ENCODE peak calls at places on chromosomes 12 and 14, in four cellular contexts. X is K562, O is ovary, I is upper lobe of left lung. A is an unnamed sample.

GRCh38 chr14:56632192-56632591 is 52.6 kb downstream of the TMEM260 start:
- DNase-seq in O (no peak), I (no peak), X (no peak), A (no peak)

GRCh38 chr14:37673439-37673838 is 78.0 kb downstream of the TTC6 start:
- DNase-seq in X (no peak), O (no peak), I (no peak), A (no peak)

GRCh38 chr12:127272864-127273263 is 994.1 kb upstream of the TMEM132C start:
- DNase-seq in O (no peak), I (no peak), X (no peak), A (no peak)

GRCh38 chr14:105880616-105881015 is 354.2 kb downstream of the TMEM121 start:
- DNase-seq in X (no peak), O (peak), I (peak), A (peak)

GRCh38 chr12:26286186-26286585 is 90.8 kb downstream of the SSPN start:
- DNase-seq in I (peak), X (no peak), O (no peak), A (no peak)

GRCh38 chr12:21183721-21184275 is 52.8 kb downstream of the SLCO1B1 start:
- DNase-seq in O (no peak), I (no peak), X (no peak), A (no peak)

GRCh38 chr12:88579941-88580871 is at the start of gene KITLG:
- DNase-seq in I (peak), O (peak), X (peak), A (peak)

GRCh38 chr12:131980263-131980662 is 30.5 kb downstream of the EP400 start:
- DNase-seq in I (no peak), O (no peak), X (no peak), A (no peak)

GRCh38 chr14:105062048-105062433 is 3.2 kb downstream of the GPR132 start:
- DNase-seq in O (no peak), X (no peak), I (peak), A (no peak)

GRCh38 chr14:28308727-28309126 is 457.9 kb upstream of the FOXG1 start:
- DNase-seq in O (no peak), I (no peak), X (no peak), A (no peak)

GRCh38 chr14:26415618-26416123 is 182.2 kb downstream of the NOVA1 start:
- DNase-seq in X (no peak), I (no peak), O (peak), A (peak)

GRCh38 chr12:129717438-129717837 is 186.4 kb downstream of the TMEM132D start:
- DNase-seq in X (no peak), O (no peak), I (no peak), A (no peak)

GRCh38 chr14:54565236-54566151 is 1.4 kb upstream of the SAMD4A start:
- DNase-seq in X (peak), I (peak), O (peak), A (peak)

GRCh38 chr12:34405286-34406227 is 383.3 kb downstream of the ALG10 start:
- DNase-seq in I (peak), X (peak), O (peak), A (peak)

GRCh38 chr14:52048641-52049204 is 20.1 kb downstream of the NID2 start:
- DNase-seq in I (no peak), O (no peak), X (no peak), A (no peak)

GRCh38 chr14:41476526-41476925 is 130.2 kb upstream of the LRFN5 start:
- DNase-seq in X (no peak), O (no peak), I (no peak), A (no peak)

GRCh38 chr12:130401703-130402102 is 64.0 kb downstream of the PIWIL1 start:
- DNase-seq in I (no peak), X (no peak), O (no peak), A (no peak)

GRCh38 chr14:105505101-105505500 is 14.1 kb downstream of the TEDC1 start:
- DNase-seq in I (peak), O (no peak), X (no peak), A (no peak)

GRCh38 chr14:34501997-34502396 is 37.5 kb downstream of the EAPP start:
- DNase-seq in X (no peak), I (no peak), O (no peak), A (no peak)

GRCh38 chr12:126337556-126337955 is 1272.3 kb downstream of the AACS start:
- DNase-seq in I (no peak), O (no peak), X (no peak), A (no peak)

GRCh38 chr14:99809376-99809775 is 16.2 kb downstream of the EML1 start:
- DNase-seq in O (peak), X (no peak), I (peak), A (peak)

GRCh38 chr12:132075714-132076553 is 68.2 kb downstream of the DDX51 start:
- DNase-seq in O (no peak), I (no peak), X (no peak), A (no peak)

GRCh38 chr14:38693423-38693822 is 409.6 kb downstream of the SEC23A start:
- DNase-seq in I (no peak), X (no peak), O (no peak), A (no peak)

GRCh38 chr14:34038358-34039057 is 87.6 kb upstream of the EGLN3 start:
- DNase-seq in O (no peak), X (no peak), I (no peak), A (no peak)

GRCh38 chr14:102775855-102776760 is 1.1 kb upstream of the TRAF3 start:
- DNase-seq in O (no peak), X (no peak), I (peak), A (no peak)

GRCh38 chr12:33825986-33826602 is 196.2 kb upstream of the ALG10 start:
- DNase-seq in X (no peak), I (no peak), O (no peak), A (no peak)

GRCh38 chr14:87522575-87522974 is 470.4 kb downstream of the GALC start:
- DNase-seq in O (no peak), I (no peak), X (no peak), A (no peak)

GRCh38 chr14:71117839-71118743 is 210.8 kb downstream of the PCNX1 start:
- DNase-seq in O (no peak), I (no peak), X (no peak), A (no peak)

GRCh38 chr12:131684015-131684725 is 26.7 kb upstream of the SFSWAP start:
- DNase-seq in I (peak), O (no peak), X (no peak), A (no peak)

GRCh38 chr14:53331247-53331646 is 178.1 kb upstream of the DDHD1 start:
- DNase-seq in I (no peak), X (no peak), O (no peak), A (no peak)

GRCh38 chr12:22121224-22121623 is 75.2 kb downstream of the CMAS start:
- DNase-seq in I (no peak), O (no peak), X (no peak), A (no peak)

GRCh38 chr14:44462372-44462771 is 44.7 kb downstream of the FSCB start:
- DNase-seq in I (no peak), X (no peak), O (no peak), A (no peak)

DNA sequence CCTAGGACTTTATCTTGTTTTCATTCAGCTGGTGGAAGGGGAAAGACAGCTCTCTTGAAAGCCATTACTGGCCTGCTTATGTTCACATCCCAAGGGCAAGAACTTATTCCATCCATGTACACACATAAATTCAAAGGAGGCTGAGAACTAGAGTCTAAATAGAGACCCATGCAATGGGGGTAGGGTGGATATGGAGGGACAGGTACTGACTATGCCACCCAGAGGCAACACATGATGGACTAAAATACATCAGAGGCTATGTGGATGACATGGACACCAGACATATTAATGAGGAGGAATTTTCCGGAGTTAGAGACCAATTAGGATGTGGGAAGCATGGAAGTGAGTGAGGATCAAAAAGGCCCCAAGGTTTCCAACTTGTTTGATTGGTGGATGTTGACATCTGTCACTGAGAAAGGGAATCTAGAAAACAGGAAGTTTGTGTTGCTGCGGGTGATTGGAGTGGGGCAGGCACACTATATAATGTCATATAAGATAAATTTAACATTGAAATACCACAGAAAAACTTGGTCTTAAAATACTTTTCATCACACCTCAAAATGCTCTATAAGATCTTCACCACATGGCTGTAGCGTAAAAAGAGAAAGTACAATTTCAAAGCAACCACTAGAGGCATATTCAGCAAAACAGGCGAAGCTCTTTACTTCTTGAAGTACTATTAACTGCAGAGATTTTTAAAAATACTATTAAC is 130.4 kb downstream of the GRIP1 start:
- DNase-seq in X (no peak), O (no peak), I (no peak), A (no peak)
- TF ChIP-seq CTCF in X (no peak), O (no peak), I (no peak), A (no peak)

GRCh38 chr12:58504539-58504938 is 415.8 kb downstream of the LRIG3 start:
- DNase-seq in I (no peak), X (no peak), O (no peak), A (no peak)
- TF ChIP-seq EP300 in I (no peak), X (no peak), O (no peak), A (no peak)

GRCh38 chr14:63212776-63213500 is 8.7 kb downstream of the RHOJ start:
- DNase-seq in O (no peak), X (no peak), I (no peak), A (no peak)

GRCh38 chr14:63210812-63211211 is 6.6 kb downstream of the RHOJ start:
- DNase-seq in I (no peak), X (no peak), O (no peak), A (no peak)

GRCh38 chr14:63209160-63209559 is 4.9 kb downstream of the RHOJ start:
- DNase-seq in O (no peak), I (no peak), X (no peak), A (no peak)

GRCh38 chr14:63214417-63215196 is 10.4 kb downstream of the RHOJ start:
- DNase-seq in I (no peak), X (no peak), O (no peak), A (no peak)

GRCh38 chr14:63212209-63212608 is 8.0 kb downstream of the RHOJ start:
- DNase-seq in O (no peak), I (no peak), X (no peak), A (no peak)
- TF ChIP-seq CTCF in O (no peak), I (no peak), X (no peak), A (no peak)

GRCh38 chr12:39902823-39903222 is 203.1 kb downstream of the SLC2A13 start:
- DNase-seq in X (no peak), I (no peak), O (no peak), A (no peak)

GRCh38 chr12:39892146-39892545 is 213.7 kb downstream of the SLC2A13 start:
- DNase-seq in I (no peak), O (no peak), X (no peak), A (no peak)

GRCh38 chr12:39897315-39897714 is 208.6 kb downstream of the SLC2A13 start:
- DNase-seq in O (no peak), X (no peak), I (no peak), A (no peak)
- TF ChIP-seq EP300 in O (no peak), X (no peak), I (no peak), A (no peak)

GRCh38 chr12:120447992-120448391 is 1.7 kb downstream of the GATC start:
- DNase-seq in O (no peak), X (no peak), I (no peak), A (no peak)

GRCh38 chr12:120444676-120445075 is 1.5 kb downstream of the TRIAP1 start:
- DNase-seq in I (no peak), O (no peak), X (no peak), A (no peak)

DNA sequence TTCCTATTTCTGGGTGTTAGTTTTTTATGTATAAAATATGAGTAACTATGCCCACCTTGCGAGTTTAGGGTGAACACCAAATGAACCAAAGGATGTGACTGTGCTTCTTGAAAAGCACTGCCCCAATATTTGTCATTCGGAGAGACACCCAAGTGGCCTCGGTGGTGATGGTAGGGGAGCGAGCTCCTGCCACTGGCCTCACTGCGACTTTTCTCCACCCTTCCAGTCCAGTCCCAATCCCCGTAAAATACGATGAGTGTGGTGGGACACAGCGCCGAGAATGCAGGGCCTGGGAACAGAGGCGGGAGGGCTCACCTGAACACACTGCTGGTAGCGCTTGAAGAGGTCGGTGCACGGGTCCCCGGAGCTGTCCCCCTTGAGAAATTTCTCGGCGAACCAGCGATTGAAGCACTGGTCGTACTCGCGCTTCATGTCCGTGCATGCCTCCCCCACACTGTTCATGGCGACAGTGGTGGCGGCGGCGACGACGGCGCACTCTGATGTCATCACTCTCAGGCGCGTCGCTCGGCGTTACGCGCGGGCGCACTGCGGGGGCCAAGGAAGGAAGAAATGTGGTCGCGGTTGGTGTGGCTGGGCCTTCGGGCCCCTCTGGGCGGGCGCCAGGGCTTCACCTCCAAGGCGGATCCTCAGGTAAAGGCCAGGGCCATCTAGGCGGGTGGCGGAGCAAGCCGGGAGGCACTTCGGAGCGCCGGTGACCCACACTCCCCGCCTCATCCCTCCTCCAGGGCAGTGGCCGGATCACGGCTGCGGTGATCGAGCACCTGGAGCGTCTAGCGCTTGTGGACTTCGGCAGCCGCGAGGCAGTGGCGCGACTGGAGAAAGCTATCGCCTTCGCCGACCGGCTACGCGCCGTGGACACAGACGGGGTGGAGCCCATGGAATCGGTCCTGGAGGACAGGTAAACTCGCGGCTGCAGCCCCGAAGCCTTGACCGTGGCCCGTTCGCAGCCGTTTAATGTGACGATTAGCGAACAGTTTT is at the start of the genes GATC and TRIAP1:
- DNase-seq in I (peak), O (peak), X (peak), A (peak)
- TF ChIP-seq CTCF in I (no peak), O (no peak), X (no peak), A (no peak)

GRCh38 chr12:75725505-75726120 is 214.2 kb upstream of the KRR1 start:
- DNase-seq in O (no peak), I (no peak), X (no peak), A (no peak)
- TF ChIP-seq EP300 in O (no peak), I (no peak), X (no peak), A (no peak)